ENCODE peak calls at places on chromosome 9, in nine cellular contexts. F, T, W, S, Q, J, R, B and G are unnamed samples.

GRCh38 chr9:118992813-118993747 is 376.2 kb downstream of the BRINP1 start:
- DNase-seq in Q (no peak), T (no peak), W (no peak), F (no peak), S (no peak), R (no peak), B (no peak), J (no peak), G (peak)

GRCh38 chr9:98502311-98502975 is 206.3 kb downstream of the GABBR2 start:
- DNase-seq in J (peak), S (no peak), R (no peak), B (no peak), F (no peak), T (peak), Q (no peak), W (peak), G (no peak)

GRCh38 chr9:89387970-89388867 is 69.9 kb downstream of the SECISBP2 start:
- DNase-seq in R (no peak), J (peak), B (peak), F (no peak), S (peak), W (peak), Q (no peak), T (peak), G (no peak)

GRCh38 chr9:16532272-16532671 is 338.2 kb downstream of the BNC2 start:
- DNase-seq in Q (no peak), F (no peak), J (no peak), W (no peak), T (no peak), S (no peak), R (no peak), B (no peak), G (no peak)

GRCh38 chr9:131707677-131708612 is 31.9 kb downstream of the RAPGEF1 start:
- DNase-seq in B (peak), J (peak), W (peak), R (no peak), Q (no peak), T (no peak), F (no peak), S (peak), G (peak)

GRCh38 chr9:124345751-124346281 is 69.4 kb downstream of the PSMB7 start:
- DNase-seq in J (no peak), S (no peak), T (no peak), Q (no peak), R (no peak), F (no peak), B (no peak), W (no peak), G (no peak)

GRCh38 chr9:93108301-93109041 is 12.5 kb downstream of the CARD19 start:
- DNase-seq in Q (no peak), F (no peak), B (no peak), R (no peak), T (no peak), J (no peak), W (no peak), S (no peak), G (no peak)

GRCh38 chr9:33289501-33289900 is 815 bp upstream of the NFX1 start:
- DNase-seq in B (no peak), J (peak), T (no peak), F (no peak), W (peak), R (no peak), S (no peak), Q (no peak), G (peak)

GRCh38 chr9:37811906-37812476 is 11.4 kb downstream of the DCAF10 start:
- DNase-seq in T (no peak), B (no peak), F (no peak), W (no peak), R (no peak), J (no peak), S (no peak), Q (no peak), G (no peak)

GRCh38 chr9:37341704-37342103 is 80.8 kb upstream of the GRHPR start:
- DNase-seq in T (no peak), B (no peak), R (no peak), F (no peak), S (no peak), W (no peak), J (no peak), Q (no peak), G (no peak)

GRCh38 chr9:2925016-2925415 is 81.1 kb upstream of the PUM3 start:
- DNase-seq in S (no peak), F (no peak), B (no peak), T (no peak), W (no peak), R (no peak), J (no peak), Q (no peak), G (no peak)

GRCh38 chr9:125989090-125989501 is 241.9 kb downstream of the PBX3 start:
- DNase-seq in S (no peak), W (no peak), T (no peak), R (no peak), Q (no peak), F (no peak), J (no peak), B (no peak), G (no peak)